ENCODE peak calls at places on chromosome 1, in ten cellular contexts. One of them, this sample, is unnamed.

GRCh38 chr1:10143961-10144485 is 66.3 kb upstream of the KIF1B start:
- DNase-seq in keratinocyte: no peak
- DNase-seq in uterus: no peak
- DNase-seq in neural progenitor cell: no peak
- DNase-seq in mucosa of descending colon: no peak
- DNase-seq in tibial nerve: no peak
- DNase-seq in trophoblast cell: no peak
- DNase-seq in upper lobe of right lung: no peak
- DNase-seq in astrocyte: no peak
- DNase-seq in A549: no peak
- DNase-seq in this sample: no peak

GRCh38 chr1:8816831-8817412 is 518 bp downstream of the RERE start:
- DNase-seq in keratinocyte: no peak
- DNase-seq in uterus: peak; percentile 38
- DNase-seq in neural progenitor cell: peak; percentile 50
- DNase-seq in mucosa of descending colon: peak; percentile 63
- DNase-seq in tibial nerve: no peak
- DNase-seq in trophoblast cell: peak; percentile 42
- DNase-seq in upper lobe of right lung: peak; percentile 72
- DNase-seq in astrocyte: no peak
- DNase-seq in A549: no peak
- DNase-seq in this sample: peak; percentile 56

GRCh38 chr1:17569200-17570139 is 30.0 kb downstream of the ARHGEF10L start:
- DNase-seq in keratinocyte: no peak
- DNase-seq in uterus: peak; percentile 89
- DNase-seq in neural progenitor cell: no peak
- DNase-seq in mucosa of descending colon: peak; percentile 69
- DNase-seq in tibial nerve: peak; percentile 84
- DNase-seq in trophoblast cell: peak; percentile 66
- DNase-seq in upper lobe of right lung: peak; percentile 78
- DNase-seq in astrocyte: peak; percentile 88
- DNase-seq in A549: no peak
- DNase-seq in this sample: peak; percentile 71

GRCh38 chr1:205936846-205937707 is 6.2 kb downstream of the SLC26A9 start:
- DNase-seq in keratinocyte: no peak
- DNase-seq in uterus: no peak
- DNase-seq in neural progenitor cell: no peak
- DNase-seq in mucosa of descending colon: no peak
- DNase-seq in tibial nerve: no peak
- DNase-seq in trophoblast cell: peak; percentile 15
- DNase-seq in upper lobe of right lung: no peak
- DNase-seq in astrocyte: peak; percentile 82
- DNase-seq in A549: peak; percentile 52
- DNase-seq in this sample: no peak

GRCh38 chr1:60936052-60936619 is 146.2 kb upstream of the NFIA start:
- DNase-seq in keratinocyte: no peak
- DNase-seq in uterus: no peak
- DNase-seq in neural progenitor cell: no peak
- DNase-seq in mucosa of descending colon: no peak
- DNase-seq in tibial nerve: no peak
- DNase-seq in trophoblast cell: no peak
- DNase-seq in upper lobe of right lung: no peak
- DNase-seq in astrocyte: no peak
- DNase-seq in A549: no peak
- DNase-seq in this sample: no peak

GRCh38 chr1:89890085-89890754 is 69.4 kb downstream of the LRRC8D start:
- DNase-seq in keratinocyte: peak; percentile 98
- DNase-seq in uterus: no peak
- DNase-seq in neural progenitor cell: no peak
- DNase-seq in mucosa of descending colon: no peak
- DNase-seq in tibial nerve: no peak
- DNase-seq in trophoblast cell: peak; percentile 99
- DNase-seq in upper lobe of right lung: no peak
- DNase-seq in astrocyte: peak; percentile 76
- DNase-seq in A549: peak; percentile 96
- DNase-seq in this sample: no peak

GRCh38 chr1:46039571-46040052 is 92.8 kb downstream of the PIK3R3 start:
- DNase-seq in keratinocyte: no peak
- DNase-seq in uterus: peak; percentile 56
- DNase-seq in neural progenitor cell: no peak
- DNase-seq in mucosa of descending colon: no peak
- DNase-seq in tibial nerve: no peak
- DNase-seq in trophoblast cell: no peak
- DNase-seq in upper lobe of right lung: no peak
- DNase-seq in astrocyte: peak; percentile 48
- DNase-seq in A549: no peak
- DNase-seq in this sample: no peak

GRCh38 chr1:207619833-207620572 is 24.9 kb upstream of the CR1L start:
- DNase-seq in keratinocyte: no peak
- DNase-seq in uterus: no peak
- DNase-seq in neural progenitor cell: peak; percentile 73
- DNase-seq in mucosa of descending colon: no peak
- DNase-seq in tibial nerve: no peak
- DNase-seq in trophoblast cell: peak; percentile 74
- DNase-seq in upper lobe of right lung: no peak
- DNase-seq in astrocyte: peak; percentile 6
- DNase-seq in A549: peak; percentile 55
- DNase-seq in this sample: no peak

GRCh38 chr1:160850541-160850940 is 12.1 kb downstream of the CD244 start:
- DNase-seq in keratinocyte: no peak
- DNase-seq in uterus: no peak
- DNase-seq in neural progenitor cell: no peak
- DNase-seq in mucosa of descending colon: no peak
- DNase-seq in tibial nerve: no peak
- DNase-seq in trophoblast cell: no peak
- DNase-seq in upper lobe of right lung: no peak
- DNase-seq in astrocyte: no peak
- DNase-seq in A549: no peak
- DNase-seq in this sample: no peak

GRCh38 chr1:98903261-98903660 is 101.4 kb downstream of the PLPPR5 start:
- DNase-seq in keratinocyte: no peak
- DNase-seq in uterus: no peak
- DNase-seq in neural progenitor cell: no peak
- DNase-seq in mucosa of descending colon: no peak
- DNase-seq in tibial nerve: no peak
- DNase-seq in trophoblast cell: no peak
- DNase-seq in upper lobe of right lung: no peak
- DNase-seq in astrocyte: peak; percentile 78
- DNase-seq in A549: peak; percentile 9
- DNase-seq in this sample: no peak

GRCh38 chr1:3367376-3367775 is 87.1 kb upstream of the ARHGEF16 start:
- DNase-seq in keratinocyte: no peak
- DNase-seq in uterus: no peak
- DNase-seq in neural progenitor cell: no peak
- DNase-seq in mucosa of descending colon: no peak
- DNase-seq in tibial nerve: no peak
- DNase-seq in trophoblast cell: no peak
- DNase-seq in upper lobe of right lung: no peak
- DNase-seq in astrocyte: no peak
- DNase-seq in A549: no peak
- DNase-seq in this sample: no peak

GRCh38 chr1:201145816-201146215 is 8.5 kb downstream of the TMEM9 start:
- DNase-seq in keratinocyte: no peak
- DNase-seq in uterus: no peak
- DNase-seq in neural progenitor cell: no peak
- DNase-seq in mucosa of descending colon: no peak
- DNase-seq in tibial nerve: no peak
- DNase-seq in trophoblast cell: no peak
- DNase-seq in upper lobe of right lung: peak; percentile 21
- DNase-seq in astrocyte: no peak
- DNase-seq in A549: no peak
- DNase-seq in this sample: no peak

GRCh38 chr1:25107643-25108010 is 124.7 kb downstream of the SYF2 start:
- DNase-seq in keratinocyte: no peak
- DNase-seq in uterus: no peak
- DNase-seq in neural progenitor cell: no peak
- DNase-seq in mucosa of descending colon: no peak
- DNase-seq in tibial nerve: no peak
- DNase-seq in trophoblast cell: no peak
- DNase-seq in upper lobe of right lung: no peak
- DNase-seq in astrocyte: peak; percentile 91
- DNase-seq in A549: no peak
- DNase-seq in this sample: no peak

GRCh38 chr1:211217392-211217791 is 41.8 kb upstream of the RCOR3 start:
- DNase-seq in keratinocyte: no peak
- DNase-seq in uterus: no peak
- DNase-seq in neural progenitor cell: no peak
- DNase-seq in mucosa of descending colon: no peak
- DNase-seq in tibial nerve: no peak
- DNase-seq in trophoblast cell: no peak
- DNase-seq in upper lobe of right lung: no peak
- DNase-seq in astrocyte: no peak
- DNase-seq in A549: no peak
- DNase-seq in this sample: no peak

GRCh38 chr1:32768110-32768857 is 48.9 kb downstream of the YARS1 start:
- DNase-seq in keratinocyte: no peak
- DNase-seq in uterus: no peak
- DNase-seq in neural progenitor cell: no peak
- DNase-seq in mucosa of descending colon: no peak
- DNase-seq in tibial nerve: no peak
- DNase-seq in trophoblast cell: no peak
- DNase-seq in upper lobe of right lung: peak; percentile 40
- DNase-seq in astrocyte: no peak
- DNase-seq in A549: no peak
- DNase-seq in this sample: peak; percentile 33

GRCh38 chr1:32771561-32772280 is 45.4 kb downstream of the YARS1 start:
- DNase-seq in keratinocyte: no peak
- DNase-seq in uterus: no peak
- DNase-seq in neural progenitor cell: no peak
- DNase-seq in mucosa of descending colon: no peak
- DNase-seq in tibial nerve: no peak
- DNase-seq in trophoblast cell: no peak
- DNase-seq in upper lobe of right lung: peak; percentile 60
- DNase-seq in astrocyte: no peak
- DNase-seq in A549: no peak
- DNase-seq in this sample: peak; percentile 46

GRCh38 chr1:32769524-32770220 is 47.5 kb downstream of the YARS1 start:
- DNase-seq in keratinocyte: no peak
- DNase-seq in uterus: no peak
- DNase-seq in neural progenitor cell: no peak
- DNase-seq in mucosa of descending colon: no peak
- DNase-seq in tibial nerve: no peak
- DNase-seq in trophoblast cell: peak; percentile 89
- DNase-seq in upper lobe of right lung: peak; percentile 65
- DNase-seq in astrocyte: peak; percentile 37
- DNase-seq in A549: peak; percentile 55
- DNase-seq in this sample: peak; percentile 48

GRCh38 chr1:32770741-32771548 is 46.2 kb downstream of the YARS1 start:
- DNase-seq in keratinocyte: no peak
- DNase-seq in uterus: no peak
- DNase-seq in neural progenitor cell: no peak
- DNase-seq in mucosa of descending colon: no peak
- DNase-seq in tibial nerve: no peak
- DNase-seq in trophoblast cell: no peak
- DNase-seq in upper lobe of right lung: peak; percentile 56
- DNase-seq in astrocyte: no peak
- DNase-seq in A549: no peak
- DNase-seq in this sample: peak; percentile 39

GRCh38 chr1:32770221-32770731 is 46.9 kb downstream of the YARS1 start:
- DNase-seq in keratinocyte: no peak
- DNase-seq in uterus: no peak
- DNase-seq in neural progenitor cell: no peak
- DNase-seq in mucosa of descending colon: no peak
- DNase-seq in tibial nerve: no peak
- DNase-seq in trophoblast cell: no peak
- DNase-seq in upper lobe of right lung: peak; percentile 54
- DNase-seq in astrocyte: no peak
- DNase-seq in A549: no peak
- DNase-seq in this sample: peak; percentile 37
- H3K4me1 ChIP-seq in keratinocyte: peaks cover 48% of the 10 kb centered on the region
- H3K4me1 ChIP-seq in uterus: no peaks in the 10 kb centered on the region
- H3K4me1 ChIP-seq in neural progenitor cell: peaks cover 21% of the 10 kb centered on the region
- H3K4me1 ChIP-seq in mucosa of descending colon: peaks cover 9% of the 10 kb centered on the region
- H3K4me1 ChIP-seq in tibial nerve: peaks cover 4% of the 10 kb centered on the region
- H3K4me1 ChIP-seq in trophoblast cell: peaks cover 39% of the 10 kb centered on the region
- H3K4me1 ChIP-seq in upper lobe of right lung: peaks cover 33% of the 10 kb centered on the region
- H3K4me1 ChIP-seq in astrocyte: peaks cover 26% of the 10 kb centered on the region
- H3K4me1 ChIP-seq in A549: peaks cover 99% of the 10 kb centered on the region
- H3K4me1 ChIP-seq in this sample: peaks cover 59% of the 10 kb centered on the region

DNA sequence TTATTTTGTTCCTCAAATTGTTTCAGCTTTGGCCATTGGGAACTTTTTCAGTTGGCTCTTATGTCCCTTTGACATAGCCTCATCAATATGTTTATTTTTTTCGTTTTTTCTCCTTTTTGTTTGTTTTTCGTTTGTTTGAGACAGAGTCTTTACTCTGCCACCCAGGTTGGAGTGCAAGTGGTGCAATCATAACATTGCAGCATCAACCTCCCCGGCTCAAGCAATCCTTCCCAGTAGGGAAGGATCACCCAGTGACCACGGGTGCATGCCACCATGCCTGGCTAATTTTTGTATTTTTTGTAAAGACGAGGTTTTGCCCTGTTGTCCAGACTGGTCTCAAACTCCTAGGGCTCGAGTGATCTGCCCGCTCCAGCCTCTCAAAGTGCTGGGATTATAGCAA is 8.1 kb downstream of the POLR3GL start:
- DNase-seq in keratinocyte: no peak
- DNase-seq in uterus: no peak
- DNase-seq in neural progenitor cell: no peak
- DNase-seq in mucosa of descending colon: no peak
- DNase-seq in tibial nerve: no peak
- DNase-seq in trophoblast cell: no peak
- DNase-seq in upper lobe of right lung: no peak
- DNase-seq in astrocyte: no peak
- DNase-seq in A549: peak; percentile 42
- DNase-seq in this sample: no peak
- H3K4me3 ChIP-seq in keratinocyte: no peak overlapping the region
- H3K4me3 ChIP-seq in uterus: no peak overlapping the region
- H3K4me3 ChIP-seq in neural progenitor cell: no peak overlapping the region
- H3K4me3 ChIP-seq in mucosa of descending colon: no peak overlapping the region
- H3K4me3 ChIP-seq in tibial nerve: no peak overlapping the region
- H3K4me3 ChIP-seq in trophoblast cell: no peak overlapping the region
- H3K4me3 ChIP-seq in upper lobe of right lung: no peak overlapping the region
- H3K4me3 ChIP-seq in astrocyte: no peak overlapping the region
- H3K4me3 ChIP-seq in A549: no peak overlapping the region
- H3K4me3 ChIP-seq in this sample: no peak overlapping the region

DNA sequence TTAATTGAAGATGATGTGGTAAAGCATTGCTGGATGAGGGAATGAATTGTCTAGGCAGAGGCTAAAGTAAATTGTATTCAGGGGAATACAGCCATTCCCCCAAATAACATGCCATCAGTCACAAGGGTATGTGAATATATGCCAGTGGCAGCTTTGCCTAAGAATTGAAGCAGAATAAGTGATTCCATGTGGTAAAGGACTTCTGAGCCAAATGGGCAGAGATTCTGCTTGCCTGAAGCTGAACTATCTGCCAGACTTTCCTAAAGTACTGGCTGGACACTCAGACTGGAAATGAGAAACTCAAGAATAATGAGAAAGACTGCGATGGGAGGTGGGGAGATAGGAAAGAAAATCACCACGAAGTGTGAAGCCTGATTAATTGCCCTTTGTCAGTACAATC is 2.4 kb downstream of the LIX1L start:
- DNase-seq in keratinocyte: no peak
- DNase-seq in uterus: no peak
- DNase-seq in neural progenitor cell: no peak
- DNase-seq in mucosa of descending colon: no peak
- DNase-seq in tibial nerve: no peak
- DNase-seq in trophoblast cell: no peak
- DNase-seq in upper lobe of right lung: no peak
- DNase-seq in astrocyte: peak; percentile 36
- DNase-seq in A549: no peak
- DNase-seq in this sample: no peak
- H3K4me1 ChIP-seq in keratinocyte: peaks cover 20% of the 10 kb centered on the region
- H3K4me1 ChIP-seq in uterus: no peaks in the 10 kb centered on the region
- H3K4me1 ChIP-seq in neural progenitor cell: peaks cover 9% of the 10 kb centered on the region
- H3K4me1 ChIP-seq in mucosa of descending colon: peaks cover 18% of the 10 kb centered on the region
- H3K4me1 ChIP-seq in tibial nerve: peaks cover 33% of the 10 kb centered on the region
- H3K4me1 ChIP-seq in trophoblast cell: peaks cover 5% of the 10 kb centered on the region
- H3K4me1 ChIP-seq in upper lobe of right lung: peaks cover 52% of the 10 kb centered on the region
- H3K4me1 ChIP-seq in astrocyte: peaks cover 12% of the 10 kb centered on the region
- H3K4me1 ChIP-seq in A549: peaks cover 26% of the 10 kb centered on the region
- H3K4me1 ChIP-seq in this sample: peaks cover 50% of the 10 kb centered on the region

GRCh38 chr1:26959722-26960624 is at the start of gene KDF1:
- DNase-seq in keratinocyte: peak; percentile 64
- DNase-seq in uterus: no peak
- DNase-seq in neural progenitor cell: peak; percentile 69
- DNase-seq in mucosa of descending colon: peak; percentile 94
- DNase-seq in tibial nerve: no peak
- DNase-seq in trophoblast cell: peak; percentile 91
- DNase-seq in upper lobe of right lung: peak; percentile 95
- DNase-seq in astrocyte: no peak
- DNase-seq in A549: no peak
- DNase-seq in this sample: peak; percentile 92
- H3K4me3 ChIP-seq in keratinocyte: peak within 1 kb of the TSS; percentile 87
- H3K4me3 ChIP-seq in uterus: peak within 1 kb of the TSS; percentile 19
- H3K4me3 ChIP-seq in neural progenitor cell: peak within 1 kb of the TSS; percentile 88
- H3K4me3 ChIP-seq in mucosa of descending colon: peak within 1 kb of the TSS; percentile 75
- H3K4me3 ChIP-seq in tibial nerve: peak within 1 kb of the TSS; percentile 32
- H3K4me3 ChIP-seq in trophoblast cell: peak within 1 kb of the TSS; percentile 99
- H3K4me3 ChIP-seq in upper lobe of right lung: peak within 1 kb of the TSS; percentile 60
- H3K4me3 ChIP-seq in astrocyte: no peak within 1 kb of the TSS
- H3K4me3 ChIP-seq in A549: peak within 1 kb of the TSS; percentile 32
- H3K4me3 ChIP-seq in this sample: peak within 1 kb of the TSS; percentile 64

This sample was measured in lower lobe of right lung.